ENCODE peak calls at places on chromosome 4, in ten cellular contexts. U is pancreas, A is kidney, V is RWPE2, G is Peyer's patch, E is Panc1, X is breast epithelium, Z is dorsolateral prefrontal cortex, W is left lung, L is A549. Q is an unnamed sample.

GRCh38 chr4:3762753-3763511 is 3.3 kb upstream of the ADRA2C start:
- DNase-seq in V (no peak), U (no peak), W (no peak), G (no peak), L (no peak), X (no peak), Z (no peak), A (no peak), E (no peak), Q (no peak)

GRCh38 chr4:140924761-140925392 is 168.7 kb upstream of the TBC1D9 start:
- DNase-seq in L (no peak), Z (no peak), W (no peak), A (no peak), U (no peak), X (no peak), V (no peak), E (no peak), G (no peak), Q (no peak)

GRCh38 chr4:153773236-153773690 is 13.4 kb upstream of the RNF175 start:
- DNase-seq in E (no peak), W (no peak), A (no peak), L (no peak), V (no peak), U (no peak), X (no peak), Z (no peak), G (no peak), Q (no peak)

GRCh38 chr4:80184053-80184790 is 13.1 kb upstream of the PRDM8 start:
- DNase-seq in Z (peak; percentile 83), V (peak; percentile 81), E (no peak), W (peak; percentile 98), U (peak; percentile 94), G (peak; percentile 86), L (peak; percentile 52), A (peak; percentile 95), X (peak; percentile 60), Q (peak; percentile 98)

GRCh38 chr4:38531126-38531737 is 132.8 kb upstream of the KLF3 start:
- DNase-seq in A (no peak), V (no peak), Z (no peak), W (no peak), E (no peak), G (no peak), L (no peak), U (no peak), X (no peak), Q (peak; percentile 54)

GRCh38 chr4:16585053-16585452 is 313.4 kb downstream of the LDB2 start:
- DNase-seq in G (no peak), L (no peak), V (no peak), U (no peak), Z (no peak), A (no peak), X (no peak), E (no peak), W (no peak), Q (no peak)

GRCh38 chr4:156607198-156607498 is 364.5 kb downstream of the PDGFC start:
- DNase-seq in G (no peak), U (no peak), A (no peak), X (no peak), E (no peak), V (no peak), Z (no peak), L (no peak), W (no peak), Q (no peak)

GRCh38 chr4:113179996-113180395 is 130.5 kb downstream of the ANK2 start:
- DNase-seq in V (no peak), U (no peak), X (no peak), G (no peak), W (no peak), E (no peak), L (no peak), Z (no peak), A (no peak), Q (no peak)

GRCh38 chr4:44368413-44369167 is 80.0 kb downstream of the KCTD8 start:
- DNase-seq in L (no peak), G (no peak), A (no peak), V (no peak), E (no peak), Z (no peak), W (no peak), U (no peak), X (no peak), Q (no peak)

GRCh38 chr4:120922390-120923200 is at the start of gene PRDM5:
- DNase-seq in G (peak; percentile 63), X (peak; percentile 18), U (peak; percentile 83), V (no peak), W (peak; percentile 87), L (peak; percentile 47), Z (no peak), E (no peak), A (peak; percentile 88), Q (peak; percentile 95)

GRCh38 chr4:33107813-33108212 is 2387.6 kb downstream of the PCDH7 start:
- DNase-seq in L (no peak), G (no peak), A (no peak), U (no peak), V (no peak), W (no peak), Z (no peak), E (no peak), X (no peak), Q (no peak)

DNA sequence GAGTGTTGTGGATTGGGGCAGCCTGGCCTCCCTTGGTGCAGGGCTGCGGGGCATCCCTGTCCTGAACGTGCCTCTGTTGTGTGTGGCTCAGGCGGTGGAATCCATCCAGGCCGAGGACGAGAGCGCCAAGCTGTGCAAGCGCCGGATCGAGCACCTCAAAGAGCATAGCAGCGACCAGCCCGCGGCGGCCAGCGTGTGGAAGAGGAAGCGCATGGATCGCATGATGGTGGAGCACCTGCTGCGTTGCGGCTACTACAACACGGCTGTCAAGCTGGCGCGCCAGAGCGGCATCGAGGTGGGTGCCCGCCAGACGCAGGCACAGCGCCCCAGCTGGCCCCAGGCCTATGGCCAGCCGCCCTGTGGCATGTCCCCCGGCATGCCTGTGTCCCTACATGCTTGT is 25.6 kb downstream of the MAEA start:
- DNase-seq in A (peak; percentile 71), X (no peak), U (no peak), G (no peak), V (no peak), W (peak; percentile 70), E (no peak), L (no peak), Z (no peak), Q (no peak)
- H3K27ac ChIP-seq in A (no peak overlapping the region), X (no peak overlapping the region), U (no peak overlapping the region), G (no peak overlapping the region), V (no peak overlapping the region), W (no peak overlapping the region), E (no peak overlapping the region), L (no peak overlapping the region), Z (no peak overlapping the region), Q (no peak overlapping the region)

GRCh38 chr4:170589597-170590191 is 499.9 kb upstream of the AADAT start:
- DNase-seq in G (no peak), U (no peak), E (peak; percentile 8), L (peak; percentile 31), A (no peak), V (no peak), X (no peak), Z (no peak), W (no peak), Q (no peak)
- TF ChIP-seq CTCF in G (peak; percentile 75), U (peak; percentile 20), E (peak; percentile 14), L (peak; percentile 10), A (no peak), V (peak; percentile 77), X (no peak), Z (no peak), W (no peak), Q (peak; percentile 26)

GRCh38 chr4:47488706-47489105 is 3.6 kb downstream of the ATP10D start:
- DNase-seq in V (no peak), A (no peak), G (no peak), W (no peak), L (no peak), X (no peak), Z (no peak), U (no peak), E (no peak), Q (no peak)

GRCh38 chr4:47498899-47499298 is 13.8 kb downstream of the ATP10D start:
- DNase-seq in E (no peak), G (no peak), U (no peak), A (no peak), X (no peak), L (no peak), V (no peak), W (no peak), Z (no peak), Q (peak; percentile 78)

GRCh38 chr4:47494124-47494430 is 9.0 kb downstream of the ATP10D start:
- DNase-seq in W (no peak), V (no peak), L (no peak), A (no peak), U (no peak), E (no peak), G (no peak), X (no peak), Z (no peak), Q (no peak)

GRCh38 chr4:47490550-47490949 is 5.5 kb downstream of the ATP10D start:
- DNase-seq in U (no peak), G (no peak), V (no peak), X (no peak), W (no peak), Z (no peak), A (no peak), E (peak; percentile 32), L (peak; percentile 38), Q (no peak)

DNA sequence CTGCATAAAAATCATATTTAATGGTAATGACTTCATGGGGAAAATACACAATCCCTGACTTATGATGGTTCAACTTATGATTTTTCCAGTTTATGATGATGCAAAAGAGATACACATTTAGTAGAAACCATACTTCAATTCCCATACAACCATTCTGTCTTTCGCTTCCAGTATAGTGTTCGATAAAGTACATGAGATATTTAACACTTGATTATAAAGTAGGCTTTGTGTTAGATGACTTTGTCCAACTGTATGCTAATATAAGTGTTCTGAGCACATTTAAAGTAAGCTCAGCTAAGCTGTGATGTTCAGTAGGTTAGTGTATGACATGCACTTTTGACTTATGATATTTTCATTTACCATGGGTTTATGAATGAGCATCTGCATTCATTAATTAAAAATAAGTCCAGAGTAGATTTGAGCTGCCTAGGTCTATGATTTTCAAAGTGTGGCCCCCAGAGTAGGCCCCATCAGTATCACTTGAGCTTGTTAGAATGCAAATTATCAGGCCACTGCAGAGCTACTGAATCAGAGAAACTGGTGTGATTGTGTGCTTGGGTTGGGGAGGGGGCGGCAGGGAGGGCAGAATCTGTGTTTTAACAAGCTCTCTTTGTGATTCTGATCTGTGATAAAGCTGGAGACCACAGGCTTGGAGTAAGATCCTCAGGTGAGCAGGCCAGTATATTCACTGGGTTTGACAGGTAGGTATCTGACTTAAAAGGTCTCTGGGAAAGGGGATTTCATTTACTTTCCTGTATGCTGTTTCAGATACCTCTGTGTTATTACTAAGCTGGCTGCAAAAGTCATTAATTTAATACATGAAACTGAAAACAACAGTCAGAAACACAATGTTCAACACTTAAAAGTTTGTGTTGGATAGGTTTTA is 8.4 kb downstream of the ATP10D start:
- DNase-seq in X (no peak), A (no peak), V (no peak), G (no peak), U (no peak), Z (no peak), L (no peak), W (no peak), E (no peak), Q (no peak)
- H3K27ac ChIP-seq in X (no peak overlapping the region), A (no peak overlapping the region), V (no peak overlapping the region), G (no peak overlapping the region), U (no peak overlapping the region), Z (no peak overlapping the region), L (no peak overlapping the region), W (no peak overlapping the region), E (no peak overlapping the region), Q (no peak overlapping the region)

DNA sequence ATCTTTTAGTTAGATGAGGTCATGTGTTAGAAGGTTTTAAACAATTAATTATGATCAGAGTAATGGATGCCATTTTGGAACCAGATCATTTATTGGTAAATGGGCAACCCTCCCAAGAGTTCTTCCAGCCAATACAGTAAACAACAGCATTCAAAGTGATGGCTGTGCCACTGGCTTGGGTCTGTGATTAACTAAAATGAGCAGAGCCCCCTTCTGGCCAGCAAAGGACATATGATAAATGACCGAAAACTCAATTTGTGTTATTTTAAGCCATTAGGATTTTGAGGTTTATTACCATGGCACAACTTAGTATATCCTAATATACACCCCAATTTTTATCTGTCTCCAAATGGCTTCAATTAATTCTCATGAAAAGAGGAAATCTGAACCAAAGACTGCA is 90.8 kb upstream of the NPFFR2 start:
- DNase-seq in X (no peak), E (no peak), A (no peak), U (no peak), W (no peak), G (no peak), L (peak; percentile 33), Z (no peak), V (no peak), Q (no peak)
- TF ChIP-seq CTCF in X (no peak), E (peak; percentile 23), A (peak; percentile 21), U (peak; percentile 25), W (no peak), G (peak; percentile 17), L (no peak), Z (no peak), V (peak; percentile 58), Q (peak; percentile 34)

Q was measured in osteoblast.